ENCODE peak calls at places on chromosomes 11 and 22, in ten cellular contexts. V, A, C, Z, W, U, D, M, K and P are unnamed samples.

GRCh38 chr22:19783531-19784395 is 23.2 kb downstream of the TBX1 start:
- DNase-seq in U (no peak), W (no peak), M (no peak), V (peak; percentile 8), A (no peak), D (no peak), Z (no peak), C (no peak), K (no peak), P (no peak)

GRCh38 chr11:8036986-8037385 is 44.0 kb upstream of the TUB start:
- DNase-seq in M (no peak), A (no peak), D (no peak), Z (no peak), W (no peak), V (no peak), U (no peak), C (no peak), K (no peak), P (no peak)

GRCh38 chr22:44942056-44942455 is 67.7 kb downstream of the PHF21B start:
- DNase-seq in W (no peak), C (no peak), V (no peak), D (no peak), K (no peak), A (no peak), M (no peak), U (no peak), Z (no peak), P (no peak)

GRCh38 chr22:48072777-48073176 is 1310.3 kb downstream of the TBC1D22A start:
- DNase-seq in Z (no peak), M (no peak), K (no peak), U (no peak), C (no peak), D (no peak), A (no peak), V (no peak), W (no peak), P (no peak)

GRCh38 chr11:30710216-30710615 is 124.1 kb upstream of the MPPED2 start:
- DNase-seq in C (no peak), A (no peak), K (no peak), D (no peak), M (no peak), U (no peak), Z (no peak), V (no peak), W (no peak), P (no peak)

GRCh38 chr11:17012179-17012578 is 2.0 kb downstream of the PLEKHA7 start:
- DNase-seq in K (no peak), U (no peak), V (no peak), D (no peak), C (no peak), W (no peak), Z (no peak), A (no peak), M (no peak), P (no peak)

GRCh38 chr22:36773935-36774334 is 2.0 kb downstream of the IFT27 start:
- DNase-seq in M (peak; percentile 50), W (no peak), K (peak; percentile 51), D (no peak), Z (no peak), V (no peak), C (no peak), A (no peak), U (peak; percentile 9), P (no peak)

GRCh38 chr11:81112718-81113117 is 1620.9 kb downstream of the FAM181B start:
- DNase-seq in A (no peak), W (no peak), D (no peak), M (no peak), Z (no peak), C (no peak), U (no peak), K (no peak), V (no peak), P (no peak)

GRCh38 chr11:12539570-12539969 is 134.7 kb upstream of the TEAD1 start:
- DNase-seq in Z (no peak), A (no peak), W (no peak), M (peak; percentile 80), V (no peak), C (no peak), D (no peak), U (no peak), K (peak; percentile 76), P (peak; percentile 83)

GRCh38 chr22:42962295-42963230 is 52.4 kb downstream of the PACSIN2 start:
- DNase-seq in A (no peak), D (no peak), U (no peak), V (no peak), K (no peak), C (no peak), M (no peak), W (no peak), Z (no peak), P (no peak)

GRCh38 chr11:96207459-96208449 is 135.2 kb downstream of the MAML2 start:
- DNase-seq in V (no peak), C (no peak), Z (peak; percentile 53), W (peak; percentile 16), A (no peak), K (no peak), U (peak; percentile 63), D (no peak), M (peak; percentile 89), P (no peak)

GRCh38 chr11:10414659-10415058 is 40.4 kb upstream of the AMPD3 start:
- DNase-seq in W (peak; percentile 18), K (peak; percentile 28), A (no peak), C (no peak), V (peak; percentile 37), M (peak; percentile 47), D (no peak), U (no peak), Z (no peak), P (no peak)

GRCh38 chr11:126474888-126475626 is 119.6 kb downstream of the ST3GAL4 start:
- DNase-seq in W (peak; percentile 22), V (no peak), Z (no peak), D (no peak), K (no peak), A (no peak), U (no peak), C (no peak), M (no peak), P (no peak)

GRCh38 chr22:46187862-46188261 is 37.5 kb downstream of the PPARA start:
- DNase-seq in C (no peak), D (no peak), U (no peak), W (no peak), Z (no peak), M (no peak), V (no peak), A (no peak), K (no peak), P (no peak)

GRCh38 chr11:123122341-123122740 is 60.4 kb upstream of the HSPA8 start:
- DNase-seq in A (no peak), C (no peak), Z (no peak), M (peak; percentile 33), V (no peak), K (no peak), D (no peak), U (no peak), W (no peak), P (no peak)

GRCh38 chr11:61134801-61135257 is 26.4 kb downstream of the VPS37C start:
- DNase-seq in C (no peak), Z (no peak), A (no peak), W (no peak), M (no peak), U (no peak), D (no peak), K (no peak), V (peak; percentile 61), P (no peak)

GRCh38 chr22:19905619-19906276 is 35.8 kb upstream of the COMT start:
- DNase-seq in V (no peak), K (no peak), M (no peak), U (no peak), C (no peak), Z (no peak), W (no peak), D (no peak), A (no peak), P (no peak)

GRCh38 chr11:121194731-121195596 is 93.9 kb downstream of the TECTA start:
- DNase-seq in M (peak; percentile 71), Z (peak; percentile 33), K (peak; percentile 61), A (peak; percentile 61), V (no peak), W (peak; percentile 71), D (no peak), C (peak; percentile 46), U (peak; percentile 66), P (no peak)

GRCh38 chr11:1518301-1518700 is 31.7 kb upstream of the MOB2 start:
- DNase-seq in D (no peak), U (no peak), K (no peak), M (no peak), Z (no peak), A (no peak), C (no peak), V (peak; percentile 9), W (no peak), P (no peak)

GRCh38 chr11:8928981-8929615 is 3.6 kb downstream of the C11orf16 start:
- DNase-seq in W (no peak), V (no peak), M (no peak), A (no peak), D (no peak), K (no peak), U (no peak), C (no peak), Z (no peak), P (no peak)

GRCh38 chr22:28999510-29000224 is 62.0 kb downstream of the C22orf31 start:
- DNase-seq in C (no peak), K (no peak), U (no peak), D (no peak), V (no peak), A (no peak), Z (no peak), W (no peak), M (no peak), P (no peak)